ENCODE peak calls at places on chromosome 18, in seven cellular contexts. W is psoas muscle; X is naive thymus-derived CD8-positive, alpha-beta T cell; O is activated naive CD4-positive, alpha-beta T cell; K is testis; I is hippocampal formation; B is neural crest cell. Z is an unnamed sample.

GRCh38 chr18:56823986-56824385 is 172.8 kb downstream of the WDR7 start:
- DNase-seq in W (no peak), X (no peak), O (no peak), K (no peak), I (no peak), B (no peak), Z (no peak)

GRCh38 chr18:45854036-45854586 is 28.6 kb downstream of the SIGLEC15 start:
- DNase-seq in W (no peak), X (no peak), O (no peak), K (no peak), I (no peak), B (no peak), Z (no peak)

GRCh38 chr18:48996901-48997463 is 46.2 kb upstream of the SMAD7 start:
- DNase-seq in W (peak; percentile 36), X (peak; percentile 17), O (no peak), K (no peak), I (no peak), B (no peak), Z (no peak)

GRCh38 chr18:36692331-36692730 is 136.5 kb downstream of the TPGS2 start:
- DNase-seq in W (no peak), X (no peak), O (no peak), K (no peak), I (no peak), B (no peak), Z (no peak)

GRCh38 chr18:72762505-72763122 is 105.2 kb downstream of the NETO1 start:
- DNase-seq in W (no peak), X (no peak), O (no peak), K (no peak), I (peak; percentile 81), B (peak; percentile 4), Z (no peak)

GRCh38 chr18:44080054-44080453 is 600.6 kb upstream of the SETBP1 start:
- DNase-seq in W (no peak), X (no peak), O (no peak), K (no peak), I (no peak), B (no peak), Z (no peak)

GRCh38 chr18:50560681-50561629 is 1.1 kb downstream of the MAPK4 start:
- DNase-seq in W (no peak), X (no peak), O (no peak), K (peak; percentile 44), I (no peak), B (peak; percentile 22), Z (no peak)

GRCh38 chr18:52376104-52376503 is 36.1 kb downstream of the DCC start:
- DNase-seq in W (no peak), X (no peak), O (no peak), K (no peak), I (no peak), B (no peak), Z (no peak)

GRCh38 chr18:50722311-50722710 is 97.5 kb downstream of the MRO start:
- DNase-seq in W (no peak), X (no peak), O (no peak), K (no peak), I (no peak), B (no peak), Z (no peak)

GRCh38 chr18:33761363-33761762 is 183.3 kb downstream of the ASXL3 start:
- DNase-seq in W (no peak), X (no peak), O (no peak), K (peak; percentile 51), I (peak; percentile 45), B (no peak), Z (no peak)

GRCh38 chr18:56021136-56021813 is 433.3 kb upstream of the TCF4 start:
- DNase-seq in W (no peak), X (no peak), O (no peak), K (no peak), I (no peak), B (no peak), Z (no peak)

GRCh38 chr18:77059294-77059916 is 73.2 kb downstream of the MBP start:
- DNase-seq in W (no peak), X (no peak), O (no peak), K (peak; percentile 55), I (no peak), B (peak; percentile 50), Z (no peak)

GRCh38 chr18:63317982-63318881 is 1.3 kb downstream of the BCL2 start:
- DNase-seq in W (peak; percentile 88), X (peak; percentile 69), O (peak; percentile 63), K (peak; percentile 89), I (peak; percentile 71), B (peak; percentile 33), Z (no peak)

GRCh38 chr18:48715651-48716354 is 177.0 kb downstream of the CTIF start:
- DNase-seq in W (peak; percentile 58), X (no peak), O (no peak), K (peak; percentile 23), I (no peak), B (no peak), Z (no peak)

GRCh38 chr18:71194438-71194837 is 905.6 kb downstream of the SOCS6 start:
- DNase-seq in W (no peak), X (no peak), O (no peak), K (no peak), I (no peak), B (no peak), Z (no peak)

GRCh38 chr18:11955299-11956029 is 25.8 kb upstream of the IMPA2 start:
- DNase-seq in W (peak; percentile 76), X (no peak), O (no peak), K (no peak), I (peak; percentile 78), B (no peak), Z (no peak)

GRCh38 chr18:69400976-69401474 is 337 bp downstream of the DOK6 start:
- DNase-seq in W (no peak), X (no peak), O (no peak), K (peak; percentile 23), I (no peak), B (peak; percentile 30), Z (no peak)

GRCh38 chr18:10259934-10260333 is 194.5 kb upstream of the APCDD1 start:
- DNase-seq in W (no peak), X (no peak), O (no peak), K (no peak), I (no peak), B (no peak), Z (no peak)

GRCh38 chr18:68428026-68428425 is 286.9 kb downstream of the TMX3 start:
- DNase-seq in W (no peak), X (no peak), O (no peak), K (no peak), I (peak; percentile 74), B (no peak), Z (no peak)

GRCh38 chr18:44651918-44652317 is 28.8 kb upstream of the SETBP1 start:
- DNase-seq in W (no peak), X (no peak), O (no peak), K (no peak), I (no peak), B (no peak), Z (no peak)

GRCh38 chr18:3093624-3094354 is 80.8 kb upstream of the LPIN2 start:
- DNase-seq in W (no peak), X (no peak), O (no peak), K (no peak), I (no peak), B (no peak), Z (no peak)

GRCh38 chr18:32542221-32542798 is 71.6 kb upstream of the GAREM1 start:
- DNase-seq in W (no peak), X (no peak), O (no peak), K (no peak), I (no peak), B (no peak), Z (no peak)